ENCODE peak calls at places on chromosomes 12 and 14, in four cellular contexts. W is HepG2, B is GM12878, S is IMR-90. P is an unnamed sample.

GRCh38 chr12:80966001-80966400 is 28.3 kb upstream of the LIN7A start:
- DNase-seq in W (no peak), B (no peak), S (no peak), P (no peak)

GRCh38 chr12:120119395-120119973 is 2.9 kb upstream of the RAB35 start:
- DNase-seq in W (peak), B (peak), S (peak), P (no peak)

GRCh38 chr12:108173892-108174291 is 44.8 kb downstream of the WSCD2 start:
- DNase-seq in W (no peak), B (no peak), S (no peak), P (no peak)

GRCh38 chr12:107884769-107885694 is 110.5 kb downstream of the ASCL4 start:
- DNase-seq in W (peak), B (no peak), S (peak), P (peak)

GRCh38 chr14:33711761-33712160 is 239.1 kb downstream of the EGLN3 start:
- DNase-seq in W (no peak), B (no peak), S (no peak), P (no peak)

GRCh38 chr14:33534636-33535035 is 416.2 kb downstream of the EGLN3 start:
- DNase-seq in W (no peak), B (no peak), S (no peak), P (no peak)

GRCh38 chr12:111438501-111438900 is 32.8 kb downstream of the SH2B3 start:
- DNase-seq in W (no peak), B (no peak), S (peak), P (no peak)

GRCh38 chr14:29037428-29037827 is 270.8 kb downstream of the FOXG1 start:
- DNase-seq in W (no peak), B (no peak), S (peak), P (no peak)

GRCh38 chr12:30796508-30796780 is 41.7 kb upstream of the CAPRIN2 start:
- DNase-seq in W (no peak), B (no peak), S (peak), P (no peak)

GRCh38 chr14:22131749-22132476 is 457.1 kb downstream of the DAD1 start:
- DNase-seq in W (peak), B (no peak), S (peak), P (peak)

GRCh38 chr12:120012067-120012621 is 23.1 kb downstream of the BICDL1 start:
- DNase-seq in W (no peak), B (peak), S (peak), P (peak)

GRCh38 chr12:116539905-116540482 is 19.2 kb upstream of the MAP1LC3B2 start:
- DNase-seq in W (no peak), B (no peak), S (peak), P (no peak)

GRCh38 chr12:109192358-109192757 is 76.0 kb downstream of the ACACB start:
- DNase-seq in W (no peak), B (no peak), S (peak), P (no peak)

GRCh38 chr12:132343294-132343972 is 14.0 kb upstream of the GALNT9 start:
- DNase-seq in W (no peak), B (no peak), S (no peak), P (no peak)

GRCh38 chr12:118060301-118061010 is 523 bp downstream of the WSB2 start:
- DNase-seq in W (no peak), B (no peak), S (no peak), P (no peak)

GRCh38 chr12:57461326-57461903 is 1.8 kb downstream of the GLI1 start:
- DNase-seq in W (no peak), B (no peak), S (peak), P (peak)

GRCh38 chr14:56528927-56529326 is 50.7 kb upstream of the TMEM260 start:
- DNase-seq in W (no peak), B (no peak), S (no peak), P (no peak)

GRCh38 chr12:6684609-6685008 is 4.6 kb downstream of the ZNF384 start:
- DNase-seq in W (peak), B (no peak), S (peak), P (peak)

GRCh38 chr14:22614240-22614799 is 16.2 kb downstream of the ABHD4 start:
- DNase-seq in W (peak), B (no peak), S (peak), P (peak)

GRCh38 chr12:51970904-51971646 is 19.6 kb downstream of the ACVR1B start:
- DNase-seq in W (peak), B (peak), S (peak), P (peak)

GRCh38 chr14:66043921-66044320 is 442.2 kb upstream of the CCDC196 start:
- DNase-seq in W (no peak), B (no peak), S (no peak), P (no peak)

GRCh38 chr14:105470812-105471771 is 3.5 kb upstream of the CRIP2 start:
- DNase-seq in W (no peak), B (no peak), S (no peak), P (no peak)

GRCh38 chr14:97281741-97282140 is 484.6 kb downstream of the VRK1 start:
- DNase-seq in W (no peak), B (no peak), S (no peak), P (no peak)

GRCh38 chr12:125533434-125534029 is 468.3 kb downstream of the AACS start:
- DNase-seq in W (peak), B (no peak), S (no peak), P (peak)

GRCh38 chr12:94033767-94034166 is 114.6 kb upstream of the PLXNC1 start:
- DNase-seq in W (no peak), B (no peak), S (no peak), P (no peak)

GRCh38 chr14:99816217-99816616 is 23.0 kb downstream of the EML1 start:
- DNase-seq in W (no peak), B (no peak), S (no peak), P (no peak)

GRCh38 chr14:106518054-106518943 is 991.9 kb downstream of the TMEM121 start:
- DNase-seq in W (no peak), B (no peak), S (no peak), P (peak)

GRCh38 chr14:69354383-69355154 is 43.5 kb downstream of the ERH start:
- DNase-seq in W (peak), B (peak), S (peak), P (no peak)

GRCh38 chr14:95248422-95248821 is 71.3 kb downstream of the CLMN start:
- DNase-seq in W (no peak), B (no peak), S (no peak), P (no peak)

GRCh38 chr12:71130670-71131069 is 27.1 kb downstream of the TSPAN8 start:
- DNase-seq in W (no peak), B (no peak), S (no peak), P (no peak)

GRCh38 chr12:28440209-28440608 is 250.0 kb downstream of the CCDC91 start:
- DNase-seq in W (no peak), B (no peak), S (no peak), P (no peak)
- TF ChIP-seq MXI1 in W (no peak), B (no peak), S (no peak), P (no peak)

GRCh38 chr12:9908350-9908749 is 23.8 kb downstream of the CLEC2A start:
- DNase-seq in W (no peak), B (no peak), S (no peak), P (no peak)

GRCh38 chr12:9911708-9912107 is 20.5 kb downstream of the CLEC2A start:
- DNase-seq in W (no peak), B (no peak), S (no peak), P (no peak)

GRCh38 chr12:9909724-9910123 is 22.4 kb downstream of the CLEC2A start:
- DNase-seq in W (no peak), B (no peak), S (no peak), P (no peak)

GRCh38 chr12:9907769-9908168 is 24.4 kb downstream of the CLEC2A start:
- DNase-seq in W (no peak), B (no peak), S (no peak), P (no peak)

GRCh38 chr12:9910716-9911421 is 21.3 kb downstream of the CLEC2A start:
- DNase-seq in W (no peak), B (no peak), S (no peak), P (no peak)
- TF ChIP-seq MXI1 in W (no peak), B (no peak), S (no peak), P (no peak)

GRCh38 chr12:92334552-92334951 is 188.9 kb upstream of the BTG1 start:
- DNase-seq in W (no peak), B (no peak), S (no peak), P (no peak)

GRCh38 chr12:92330654-92331053 is 185.0 kb upstream of the BTG1 start:
- DNase-seq in W (no peak), B (no peak), S (no peak), P (no peak)

GRCh38 chr12:92331383-92331782 is 185.7 kb upstream of the BTG1 start:
- DNase-seq in W (no peak), B (no peak), S (no peak), P (no peak)

GRCh38 chr12:92337128-92337527 is 191.5 kb upstream of the BTG1 start:
- DNase-seq in W (no peak), B (no peak), S (peak), P (no peak)

GRCh38 chr12:92332552-92332951 is 186.9 kb upstream of the BTG1 start:
- DNase-seq in W (no peak), B (no peak), S (no peak), P (no peak)
- TF ChIP-seq MXI1 in W (no peak), B (no peak), S (no peak), P (no peak)

GRCh38 chr14:64410084-64410774 is 22.1 kb downstream of the MTHFD1 start:
- DNase-seq in W (peak), B (no peak), S (peak), P (no peak)
- TF ChIP-seq MXI1 in W (no peak), B (no peak), S (no peak), P (no peak)

GRCh38 chr12:49882248-49882850 is 21.4 kb downstream of the FAIM2 start:
- DNase-seq in W (no peak), B (no peak), S (no peak), P (no peak)
- TF ChIP-seq MXI1 in W (no peak), B (no peak), S (no peak), P (no peak)

GRCh38 chr14:34981743-34982420 is 910 bp upstream of the SRP54 start:
- DNase-seq in W (no peak), B (no peak), S (peak), P (no peak)
- TF ChIP-seq MXI1 in W (no peak), B (no peak), S (no peak), P (no peak)